ENCODE peak calls at places on chromosomes 4 and X, in seven cellular contexts. One of them, this sample, is unnamed.

GRCh38 chr4:173121044-173121685 is 47.4 kb upstream of the GALNT7 start:
- DNase-seq in heart left ventricle: no peak
- DNase-seq in suprapubic skin: no peak
- DNase-seq in adrenal gland: no peak
- DNase-seq in sigmoid colon: no peak
- DNase-seq in A549: no peak
- DNase-seq in ovary: no peak
- DNase-seq in this sample: peak; percentile 1

GRCh38 chr4:188434686-188435085 is 295.4 kb downstream of the TRIML1 start:
- DNase-seq in heart left ventricle: no peak
- DNase-seq in suprapubic skin: no peak
- DNase-seq in adrenal gland: no peak
- DNase-seq in sigmoid colon: no peak
- DNase-seq in A549: no peak
- DNase-seq in ovary: no peak
- DNase-seq in this sample: no peak

GRCh38 chrX:110795645-110796510 is at the start of gene CHRDL1:
- DNase-seq in heart left ventricle: no peak
- DNase-seq in suprapubic skin: peak; percentile 70
- DNase-seq in adrenal gland: no peak
- DNase-seq in sigmoid colon: peak; percentile 88
- DNase-seq in A549: peak; percentile 2
- DNase-seq in ovary: peak; percentile 33
- DNase-seq in this sample: no peak

GRCh38 chrX:15913161-15913560 is 58.5 kb upstream of the AP1S2 start:
- DNase-seq in heart left ventricle: no peak
- DNase-seq in suprapubic skin: no peak
- DNase-seq in adrenal gland: no peak
- DNase-seq in sigmoid colon: no peak
- DNase-seq in A549: no peak
- DNase-seq in ovary: no peak
- DNase-seq in this sample: no peak

GRCh38 chrX:103343105-103343504 is 13.1 kb downstream of the TCEAL7 start:
- DNase-seq in heart left ventricle: no peak
- DNase-seq in suprapubic skin: no peak
- DNase-seq in adrenal gland: no peak
- DNase-seq in sigmoid colon: no peak
- DNase-seq in A549: peak; percentile 29
- DNase-seq in ovary: peak; percentile 77
- DNase-seq in this sample: no peak

GRCh38 chr4:15691346-15692140 is 9.9 kb downstream of the FAM200B start:
- DNase-seq in heart left ventricle: no peak
- DNase-seq in suprapubic skin: no peak
- DNase-seq in adrenal gland: no peak
- DNase-seq in sigmoid colon: no peak
- DNase-seq in A549: no peak
- DNase-seq in ovary: no peak
- DNase-seq in this sample: no peak

GRCh38 chrX:39258331-39258730 is 457.1 kb downstream of the MID1IP1 start:
- DNase-seq in heart left ventricle: no peak
- DNase-seq in suprapubic skin: no peak
- DNase-seq in adrenal gland: no peak
- DNase-seq in sigmoid colon: no peak
- DNase-seq in A549: no peak
- DNase-seq in ovary: no peak
- DNase-seq in this sample: no peak

GRCh38 chr4:36237366-36238353 is 6.7 kb downstream of the ARAP2 start:
- DNase-seq in heart left ventricle: no peak
- DNase-seq in suprapubic skin: no peak
- DNase-seq in adrenal gland: no peak
- DNase-seq in sigmoid colon: no peak
- DNase-seq in A549: no peak
- DNase-seq in ovary: no peak
- DNase-seq in this sample: no peak

GRCh38 chr4:74387790-74388189 is 22.8 kb downstream of the EREG start:
- DNase-seq in heart left ventricle: no peak
- DNase-seq in suprapubic skin: no peak
- DNase-seq in adrenal gland: no peak
- DNase-seq in sigmoid colon: no peak
- DNase-seq in A549: no peak
- DNase-seq in ovary: no peak
- DNase-seq in this sample: no peak

GRCh38 chr4:110498420-110498819 is 22.5 kb downstream of the ENPEP start:
- DNase-seq in heart left ventricle: no peak
- DNase-seq in suprapubic skin: no peak
- DNase-seq in adrenal gland: no peak
- DNase-seq in sigmoid colon: no peak
- DNase-seq in A549: no peak
- DNase-seq in ovary: no peak
- DNase-seq in this sample: no peak

GRCh38 chr4:39335566-39335965 is 30.6 kb downstream of the RFC1 start:
- DNase-seq in heart left ventricle: no peak
- DNase-seq in suprapubic skin: no peak
- DNase-seq in adrenal gland: no peak
- DNase-seq in sigmoid colon: no peak
- DNase-seq in A549: no peak
- DNase-seq in ovary: no peak
- DNase-seq in this sample: no peak

GRCh38 chr4:12555011-12555410 is 929.1 kb downstream of the RAB28 start:
- DNase-seq in heart left ventricle: peak; percentile 32
- DNase-seq in suprapubic skin: no peak
- DNase-seq in adrenal gland: no peak
- DNase-seq in sigmoid colon: no peak
- DNase-seq in A549: no peak
- DNase-seq in ovary: no peak
- DNase-seq in this sample: no peak

GRCh38 chr4:186723207-186724047 is at the start of gene FAT1:
- DNase-seq in heart left ventricle: peak; percentile 71
- DNase-seq in suprapubic skin: peak; percentile 69
- DNase-seq in adrenal gland: peak; percentile 29
- DNase-seq in sigmoid colon: peak; percentile 85
- DNase-seq in A549: peak; percentile 35
- DNase-seq in ovary: peak; percentile 72
- DNase-seq in this sample: peak; percentile 15

GRCh38 chrX:49986058-49986457 is 63.7 kb downstream of the CLCN5 start:
- DNase-seq in heart left ventricle: no peak
- DNase-seq in suprapubic skin: no peak
- DNase-seq in adrenal gland: no peak
- DNase-seq in sigmoid colon: no peak
- DNase-seq in A549: no peak
- DNase-seq in ovary: no peak
- DNase-seq in this sample: no peak

DNA sequence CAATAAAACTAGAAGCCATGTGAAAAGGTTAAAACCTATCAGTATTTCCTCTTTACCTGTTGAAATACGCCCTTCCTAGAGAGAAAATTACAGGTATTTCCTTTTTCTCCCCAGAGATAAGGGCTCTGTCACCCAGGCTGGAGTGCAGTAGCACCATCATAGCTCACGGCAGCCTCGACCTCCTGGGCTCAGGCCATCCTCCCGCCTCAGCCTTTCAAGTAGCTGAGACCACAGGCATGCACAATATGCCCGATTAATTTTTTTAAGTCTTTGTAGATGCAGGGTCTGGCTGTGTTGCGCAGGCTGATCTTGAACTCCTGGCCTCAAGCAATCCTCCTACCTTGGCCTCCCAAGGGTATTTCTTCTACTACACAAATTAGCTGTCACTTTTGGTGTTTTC is 154.4 kb downstream of the HNRNPD start:
- DNase-seq in heart left ventricle: no peak
- DNase-seq in suprapubic skin: no peak
- DNase-seq in adrenal gland: no peak
- DNase-seq in sigmoid colon: no peak
- DNase-seq in A549: no peak
- DNase-seq in ovary: no peak
- DNase-seq in this sample: no peak
- TF ChIP-seq POLR2A in heart left ventricle: no peak
- TF ChIP-seq POLR2A in suprapubic skin: no peak
- TF ChIP-seq POLR2A in adrenal gland: no peak
- TF ChIP-seq POLR2A in sigmoid colon: no peak
- TF ChIP-seq POLR2A in A549: no peak
- TF ChIP-seq POLR2A in ovary: no peak
- TF ChIP-seq POLR2A in this sample: no peak

DNA sequence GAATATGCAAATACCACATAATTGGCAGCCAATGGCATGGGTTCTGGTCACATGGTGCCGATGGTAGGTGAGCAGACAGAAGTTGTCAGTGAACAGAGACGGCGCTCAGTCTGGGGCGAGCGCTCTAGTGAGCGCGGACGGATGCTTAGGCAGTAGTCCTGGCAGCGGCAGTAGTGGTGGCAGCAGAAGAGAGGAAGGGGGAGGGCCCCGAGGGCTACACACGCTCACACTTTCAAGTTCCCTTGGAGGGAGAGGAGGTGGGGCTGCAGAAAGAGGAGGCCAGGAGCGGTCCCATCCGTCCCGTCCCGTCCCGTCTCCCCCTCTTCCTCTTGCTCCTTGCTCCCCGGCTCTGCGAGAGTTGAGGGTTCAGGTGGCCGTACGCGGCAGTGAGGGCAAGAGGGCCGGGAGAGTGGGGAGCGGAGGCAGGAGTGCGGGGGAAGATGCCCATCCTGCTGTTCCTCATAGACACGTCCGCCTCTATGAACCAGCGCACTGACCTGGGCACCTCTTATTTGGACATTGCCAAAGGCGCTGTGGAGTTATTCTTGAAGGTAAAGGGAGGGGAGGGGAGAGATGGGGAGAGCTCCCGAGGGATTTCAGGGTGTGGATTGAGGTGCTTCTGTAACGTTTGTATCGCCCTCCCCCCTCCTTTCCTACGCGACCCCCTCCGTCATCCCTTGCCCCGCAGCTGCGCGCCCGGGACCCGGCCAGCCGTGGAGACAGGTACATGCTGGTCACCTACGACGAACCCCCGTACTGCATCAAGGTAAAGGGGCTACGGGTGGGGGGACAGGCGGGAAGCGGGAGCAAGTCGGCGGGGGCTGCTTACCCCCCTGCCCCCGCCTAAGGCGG is at the start of gene INTS6L:
- DNase-seq in heart left ventricle: peak; percentile 87
- DNase-seq in suprapubic skin: peak; percentile 92
- DNase-seq in adrenal gland: peak; percentile 92
- DNase-seq in sigmoid colon: peak; percentile 93
- DNase-seq in A549: no peak
- DNase-seq in ovary: peak; percentile 82
- DNase-seq in this sample: peak; percentile 19
- TF ChIP-seq POLR2A in heart left ventricle: peak; percentile 96
- TF ChIP-seq POLR2A in suprapubic skin: peak; percentile 88
- TF ChIP-seq POLR2A in adrenal gland: peak; percentile 98
- TF ChIP-seq POLR2A in sigmoid colon: peak; percentile 88
- TF ChIP-seq POLR2A in A549: no peak
- TF ChIP-seq POLR2A in ovary: peak; percentile 87
- TF ChIP-seq POLR2A in this sample: peak; percentile 87

GRCh38 chr4:91035276-91035675 is 908.1 kb downstream of the CCSER1 start:
- DNase-seq in heart left ventricle: no peak
- DNase-seq in suprapubic skin: no peak
- DNase-seq in adrenal gland: no peak
- DNase-seq in sigmoid colon: no peak
- DNase-seq in A549: no peak
- DNase-seq in ovary: no peak
- DNase-seq in this sample: no peak
- TF ChIP-seq POLR2A in heart left ventricle: no peak
- TF ChIP-seq POLR2A in suprapubic skin: no peak
- TF ChIP-seq POLR2A in adrenal gland: no peak
- TF ChIP-seq POLR2A in sigmoid colon: no peak
- TF ChIP-seq POLR2A in A549: no peak
- TF ChIP-seq POLR2A in ovary: no peak
- TF ChIP-seq POLR2A in this sample: no peak

GRCh38 chrX:20124964-20125363 is 8.3 kb upstream of the MAP7D2 start:
- DNase-seq in heart left ventricle: no peak
- DNase-seq in suprapubic skin: no peak
- DNase-seq in adrenal gland: no peak
- DNase-seq in sigmoid colon: no peak
- DNase-seq in A549: no peak
- DNase-seq in ovary: no peak
- DNase-seq in this sample: no peak
- TF ChIP-seq POLR2A in heart left ventricle: no peak
- TF ChIP-seq POLR2A in suprapubic skin: no peak
- TF ChIP-seq POLR2A in adrenal gland: no peak
- TF ChIP-seq POLR2A in sigmoid colon: no peak
- TF ChIP-seq POLR2A in A549: no peak
- TF ChIP-seq POLR2A in ovary: no peak
- TF ChIP-seq POLR2A in this sample: no peak

GRCh38 chrX:153411255-153411987 is at the start of gene ZFP92:
- DNase-seq in heart left ventricle: peak; percentile 45
- DNase-seq in suprapubic skin: no peak
- DNase-seq in adrenal gland: no peak
- DNase-seq in sigmoid colon: no peak
- DNase-seq in A549: no peak
- DNase-seq in ovary: peak; percentile 43
- DNase-seq in this sample: peak; percentile 64
- TF ChIP-seq POLR2A in heart left ventricle: no peak
- TF ChIP-seq POLR2A in suprapubic skin: no peak
- TF ChIP-seq POLR2A in adrenal gland: no peak
- TF ChIP-seq POLR2A in sigmoid colon: no peak
- TF ChIP-seq POLR2A in A549: no peak
- TF ChIP-seq POLR2A in ovary: no peak
- TF ChIP-seq POLR2A in this sample: no peak

GRCh38 chr4:7645158-7645557 is 210.4 kb upstream of the PSAPL1 start:
- DNase-seq in heart left ventricle: no peak
- DNase-seq in suprapubic skin: no peak
- DNase-seq in adrenal gland: no peak
- DNase-seq in sigmoid colon: no peak
- DNase-seq in A549: no peak
- DNase-seq in ovary: no peak
- DNase-seq in this sample: no peak

GRCh38 chr4:7645956-7646355 is 211.2 kb upstream of the PSAPL1 start:
- DNase-seq in heart left ventricle: no peak
- DNase-seq in suprapubic skin: no peak
- DNase-seq in adrenal gland: no peak
- DNase-seq in sigmoid colon: no peak
- DNase-seq in A549: no peak
- DNase-seq in ovary: no peak
- DNase-seq in this sample: no peak

GRCh38 chr4:7647211-7647931 is 212.6 kb upstream of the PSAPL1 start:
- DNase-seq in heart left ventricle: no peak
- DNase-seq in suprapubic skin: no peak
- DNase-seq in adrenal gland: no peak
- DNase-seq in sigmoid colon: no peak
- DNase-seq in A549: no peak
- DNase-seq in ovary: no peak
- DNase-seq in this sample: no peak

GRCh38 chr4:7647932-7648812 is 213.4 kb upstream of the PSAPL1 start:
- DNase-seq in heart left ventricle: peak; percentile 52
- DNase-seq in suprapubic skin: no peak
- DNase-seq in adrenal gland: peak; percentile 77
- DNase-seq in sigmoid colon: peak; percentile 70
- DNase-seq in A549: no peak
- DNase-seq in ovary: peak; percentile 42
- DNase-seq in this sample: peak; percentile 67

DNA sequence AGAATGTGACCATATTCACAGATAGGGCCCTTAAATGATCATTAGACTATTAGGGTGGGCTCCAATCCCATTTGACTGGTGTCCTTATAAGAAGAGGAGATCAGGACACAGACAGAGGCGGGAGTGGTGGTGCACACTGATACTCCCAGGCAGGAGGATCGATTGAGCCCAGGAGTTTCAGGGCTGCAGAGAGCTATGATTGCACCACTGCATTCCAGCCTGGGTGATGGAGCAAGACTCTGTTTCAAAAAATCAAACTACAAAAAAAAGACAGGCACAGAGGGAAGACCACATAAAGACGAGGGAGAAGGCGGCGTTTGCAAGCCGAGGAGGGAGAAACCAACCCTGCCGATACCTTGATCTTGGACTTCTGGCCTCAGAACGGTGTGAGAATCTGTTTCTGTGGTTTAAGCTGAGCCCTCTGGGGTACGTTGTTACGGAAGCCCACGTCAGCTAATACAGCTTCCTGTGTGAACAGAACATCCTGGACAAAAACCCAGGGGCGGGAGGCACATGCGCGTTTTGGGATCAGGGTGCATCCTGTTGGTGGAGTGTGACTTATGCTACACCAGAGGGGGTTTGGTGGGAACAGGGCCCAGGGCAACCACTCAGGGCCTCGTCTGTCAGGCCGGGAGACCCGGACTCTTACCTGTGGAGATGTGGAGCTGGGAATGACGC is 211.8 kb upstream of the PSAPL1 start:
- DNase-seq in heart left ventricle: no peak
- DNase-seq in suprapubic skin: no peak
- DNase-seq in adrenal gland: no peak
- DNase-seq in sigmoid colon: no peak
- DNase-seq in A549: no peak
- DNase-seq in ovary: no peak
- DNase-seq in this sample: no peak
- TF ChIP-seq POLR2A in heart left ventricle: no peak
- TF ChIP-seq POLR2A in suprapubic skin: no peak
- TF ChIP-seq POLR2A in adrenal gland: no peak
- TF ChIP-seq POLR2A in sigmoid colon: no peak
- TF ChIP-seq POLR2A in A549: no peak
- TF ChIP-seq POLR2A in ovary: no peak
- TF ChIP-seq POLR2A in this sample: no peak